ENCODE peak calls at places on chromosome 18, in six cellular contexts. One of them, this sample, is unnamed.

GRCh38 chr18:3453540-3454364 is 3.8 kb downstream of the TGIF1 start:
- DNase-seq in spleen: peak; percentile 79
- DNase-seq in stomach: peak; percentile 41
- DNase-seq in suprapubic skin: peak; percentile 85
- DNase-seq in K562: no peak
- DNase-seq in GM23338: peak; percentile 59
- DNase-seq in this sample: peak; percentile 55

GRCh38 chr18:64240301-64240700 is 91.4 kb upstream of the LINC00305 start:
- DNase-seq in GM23338: no peak
- DNase-seq in stomach: no peak
- DNase-seq in K562: no peak
- DNase-seq in spleen: no peak
- DNase-seq in suprapubic skin: no peak
- DNase-seq in this sample: no peak

GRCh38 chr18:78980279-78980771 is 707 bp downstream of the SALL3 start:
- DNase-seq in GM23338: peak; percentile 52
- DNase-seq in stomach: no peak
- DNase-seq in suprapubic skin: no peak
- DNase-seq in K562: no peak
- DNase-seq in spleen: no peak
- DNase-seq in this sample: no peak

GRCh38 chr18:59143441-59143840 is 3.8 kb downstream of the SEC11C start:
- DNase-seq in stomach: no peak
- DNase-seq in suprapubic skin: no peak
- DNase-seq in spleen: no peak
- DNase-seq in K562: no peak
- DNase-seq in GM23338: no peak
- DNase-seq in this sample: no peak

GRCh38 chr18:41517142-41517541 is 437.9 kb upstream of the PIK3C3 start:
- DNase-seq in spleen: no peak
- DNase-seq in stomach: no peak
- DNase-seq in GM23338: no peak
- DNase-seq in K562: no peak
- DNase-seq in suprapubic skin: no peak
- DNase-seq in this sample: no peak

GRCh38 chr18:56314396-56314795 is 324.0 kb downstream of the TXNL1 start:
- DNase-seq in stomach: no peak
- DNase-seq in spleen: no peak
- DNase-seq in K562: no peak
- DNase-seq in suprapubic skin: no peak
- DNase-seq in GM23338: no peak
- DNase-seq in this sample: no peak

GRCh38 chr18:9714832-9715343 is 6.8 kb downstream of the RAB31 start:
- DNase-seq in stomach: no peak
- DNase-seq in GM23338: no peak
- DNase-seq in K562: no peak
- DNase-seq in spleen: no peak
- DNase-seq in suprapubic skin: no peak
- DNase-seq in this sample: no peak

GRCh38 chr18:7754725-7755181 is 187.6 kb downstream of the PTPRM start:
- DNase-seq in GM23338: no peak
- DNase-seq in K562: no peak
- DNase-seq in stomach: no peak
- DNase-seq in suprapubic skin: no peak
- DNase-seq in spleen: no peak
- DNase-seq in this sample: no peak

GRCh38 chr18:8711736-8712135 is 6.4 kb downstream of the MTCL1 start:
- DNase-seq in spleen: no peak
- DNase-seq in stomach: no peak
- DNase-seq in suprapubic skin: no peak
- DNase-seq in K562: no peak
- DNase-seq in GM23338: no peak
- DNase-seq in this sample: no peak

GRCh38 chr18:43917487-43917886 is 640.2 kb upstream of the SYT4 start:
- DNase-seq in spleen: no peak
- DNase-seq in GM23338: no peak
- DNase-seq in stomach: no peak
- DNase-seq in suprapubic skin: no peak
- DNase-seq in K562: no peak
- DNase-seq in this sample: no peak

GRCh38 chr18:73245345-73245744 is 377.6 kb upstream of the NETO1 start:
- DNase-seq in K562: no peak
- DNase-seq in suprapubic skin: no peak
- DNase-seq in spleen: no peak
- DNase-seq in stomach: no peak
- DNase-seq in GM23338: peak; percentile 83
- DNase-seq in this sample: no peak

GRCh38 chr18:36372902-36373301 is 75.4 kb downstream of the FHOD3 start:
- DNase-seq in spleen: no peak
- DNase-seq in K562: no peak
- DNase-seq in stomach: no peak
- DNase-seq in suprapubic skin: no peak
- DNase-seq in GM23338: no peak
- DNase-seq in this sample: no peak

GRCh38 chr18:9020221-9020620 is 82.3 kb upstream of the NDUFV2 start:
- DNase-seq in K562: no peak
- DNase-seq in stomach: no peak
- DNase-seq in suprapubic skin: no peak
- DNase-seq in GM23338: no peak
- DNase-seq in spleen: no peak
- DNase-seq in this sample: no peak

GRCh38 chr18:10329116-10329515 is 125.3 kb upstream of the APCDD1 start:
- DNase-seq in GM23338: no peak
- DNase-seq in K562: no peak
- DNase-seq in stomach: no peak
- DNase-seq in spleen: no peak
- DNase-seq in suprapubic skin: no peak
- DNase-seq in this sample: no peak

GRCh38 chr18:24421831-24422230 is 4.6 kb upstream of the IMPACT start:
- DNase-seq in suprapubic skin: no peak
- DNase-seq in spleen: no peak
- DNase-seq in K562: no peak
- DNase-seq in stomach: no peak
- DNase-seq in GM23338: no peak
- DNase-seq in this sample: no peak

GRCh38 chr18:23274638-23275482 is 139.6 kb downstream of the CABLES1 start:
- DNase-seq in K562: no peak
- DNase-seq in stomach: no peak
- DNase-seq in suprapubic skin: no peak
- DNase-seq in spleen: no peak
- DNase-seq in GM23338: no peak
- DNase-seq in this sample: no peak

GRCh38 chr18:46461993-46462392 is 195.0 kb downstream of the LOXHD1 start:
- DNase-seq in spleen: peak; percentile 38
- DNase-seq in K562: no peak
- DNase-seq in GM23338: no peak
- DNase-seq in suprapubic skin: no peak
- DNase-seq in stomach: no peak
- DNase-seq in this sample: no peak

GRCh38 chr18:46456691-46457090 is 200.3 kb downstream of the LOXHD1 start:
- DNase-seq in GM23338: no peak
- DNase-seq in stomach: no peak
- DNase-seq in K562: no peak
- DNase-seq in suprapubic skin: no peak
- DNase-seq in spleen: peak; percentile 62
- DNase-seq in this sample: no peak

GRCh38 chr18:46459789-46460455 is 197.1 kb downstream of the LOXHD1 start:
- DNase-seq in GM23338: no peak
- DNase-seq in spleen: peak; percentile 67
- DNase-seq in K562: no peak
- DNase-seq in stomach: no peak
- DNase-seq in suprapubic skin: no peak
- DNase-seq in this sample: no peak

GRCh38 chr18:46460754-46461153 is 196.3 kb downstream of the LOXHD1 start:
- DNase-seq in suprapubic skin: no peak
- DNase-seq in spleen: peak; percentile 19
- DNase-seq in stomach: no peak
- DNase-seq in GM23338: no peak
- DNase-seq in K562: no peak
- DNase-seq in this sample: no peak

DNA sequence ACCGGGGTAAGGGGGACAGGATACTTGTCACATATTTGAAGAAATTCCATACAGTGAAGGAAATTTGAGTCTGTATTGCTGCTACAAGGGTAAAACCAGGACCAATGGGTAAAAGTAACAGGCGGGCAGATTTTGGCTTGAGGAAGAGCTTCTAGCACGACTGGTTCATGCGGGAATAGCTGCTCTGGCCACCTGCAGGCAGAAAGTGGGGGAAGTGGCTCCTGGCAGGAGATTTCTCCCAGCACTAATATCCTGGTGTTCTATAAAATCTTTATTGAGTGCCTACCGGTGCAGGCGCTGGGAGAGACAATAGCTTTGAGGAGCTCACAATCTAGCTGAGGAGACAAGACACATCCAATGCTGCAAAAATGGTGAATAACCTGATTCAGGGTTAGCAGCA is 198.5 kb downstream of the LOXHD1 start:
- DNase-seq in stomach: no peak
- DNase-seq in suprapubic skin: no peak
- DNase-seq in K562: no peak
- DNase-seq in spleen: peak; percentile 7
- DNase-seq in GM23338: peak; percentile 27
- DNase-seq in this sample: no peak
- TF ChIP-seq POLR2AphosphoS5 in stomach: no peak
- TF ChIP-seq POLR2AphosphoS5 in suprapubic skin: no peak
- TF ChIP-seq POLR2AphosphoS5 in K562: no peak
- TF ChIP-seq POLR2AphosphoS5 in spleen: no peak
- TF ChIP-seq POLR2AphosphoS5 in GM23338: no peak
- TF ChIP-seq POLR2AphosphoS5 in this sample: no peak

GRCh38 chr18:966095-967036 is 61.7 kb downstream of the ADCYAP1 start:
- DNase-seq in spleen: no peak
- DNase-seq in suprapubic skin: no peak
- DNase-seq in stomach: no peak
- DNase-seq in K562: no peak
- DNase-seq in GM23338: no peak
- DNase-seq in this sample: no peak

GRCh38 chr18:959854-960253 is 55.2 kb downstream of the ADCYAP1 start:
- DNase-seq in GM23338: no peak
- DNase-seq in stomach: no peak
- DNase-seq in suprapubic skin: no peak
- DNase-seq in spleen: no peak
- DNase-seq in K562: no peak
- DNase-seq in this sample: no peak

GRCh38 chr18:957829-958228 is 53.2 kb downstream of the ADCYAP1 start:
- DNase-seq in suprapubic skin: no peak
- DNase-seq in spleen: no peak
- DNase-seq in stomach: no peak
- DNase-seq in K562: no peak
- DNase-seq in GM23338: no peak
- DNase-seq in this sample: no peak

GRCh38 chr18:963276-963675 is 58.6 kb downstream of the ADCYAP1 start:
- DNase-seq in suprapubic skin: no peak
- DNase-seq in stomach: no peak
- DNase-seq in GM23338: no peak
- DNase-seq in K562: no peak
- DNase-seq in spleen: no peak
- DNase-seq in this sample: no peak

GRCh38 chr18:961644-962355 is 57.1 kb downstream of the ADCYAP1 start:
- DNase-seq in spleen: no peak
- DNase-seq in K562: peak; percentile 62
- DNase-seq in GM23338: peak; percentile 75
- DNase-seq in stomach: no peak
- DNase-seq in suprapubic skin: no peak
- DNase-seq in this sample: peak; percentile 29
- H3K4me3 ChIP-seq in spleen: peak overlapping the region; percentile 48
- H3K4me3 ChIP-seq in K562: peak overlapping the region; percentile 38
- H3K4me3 ChIP-seq in GM23338: peak overlapping the region; percentile 38
- H3K4me3 ChIP-seq in stomach: peak overlapping the region; percentile 23
- H3K4me3 ChIP-seq in suprapubic skin: peak overlapping the region; percentile 39
- H3K4me3 ChIP-seq in this sample: no peak overlapping the region

GRCh38 chr18:26453370-26454030 is 94.9 kb downstream of the KCTD1 start:
- DNase-seq in K562: no peak
- DNase-seq in stomach: no peak
- DNase-seq in GM23338: no peak
- DNase-seq in spleen: no peak
- DNase-seq in suprapubic skin: no peak
- DNase-seq in this sample: no peak

GRCh38 chr18:26456070-26456491 is 92.3 kb downstream of the KCTD1 start:
- DNase-seq in suprapubic skin: no peak
- DNase-seq in spleen: no peak
- DNase-seq in GM23338: no peak
- DNase-seq in stomach: no peak
- DNase-seq in K562: no peak
- DNase-seq in this sample: no peak

GRCh38 chr18:26454192-26454591 is 94.2 kb downstream of the KCTD1 start:
- DNase-seq in GM23338: no peak
- DNase-seq in stomach: no peak
- DNase-seq in suprapubic skin: no peak
- DNase-seq in spleen: no peak
- DNase-seq in K562: no peak
- DNase-seq in this sample: no peak

GRCh38 chr18:26455639-26456038 is 92.7 kb downstream of the KCTD1 start:
- DNase-seq in GM23338: no peak
- DNase-seq in K562: no peak
- DNase-seq in suprapubic skin: no peak
- DNase-seq in stomach: no peak
- DNase-seq in spleen: no peak
- DNase-seq in this sample: no peak

GRCh38 chr18:26454616-26455015 is 93.7 kb downstream of the KCTD1 start:
- DNase-seq in suprapubic skin: no peak
- DNase-seq in K562: no peak
- DNase-seq in spleen: no peak
- DNase-seq in stomach: no peak
- DNase-seq in GM23338: no peak
- DNase-seq in this sample: no peak
- TF ChIP-seq CTCF in suprapubic skin: no peak
- TF ChIP-seq CTCF in K562: no peak
- TF ChIP-seq CTCF in spleen: no peak
- TF ChIP-seq CTCF in stomach: no peak
- TF ChIP-seq CTCF in GM23338: no peak
- TF ChIP-seq CTCF in this sample: no peak

DNA sequence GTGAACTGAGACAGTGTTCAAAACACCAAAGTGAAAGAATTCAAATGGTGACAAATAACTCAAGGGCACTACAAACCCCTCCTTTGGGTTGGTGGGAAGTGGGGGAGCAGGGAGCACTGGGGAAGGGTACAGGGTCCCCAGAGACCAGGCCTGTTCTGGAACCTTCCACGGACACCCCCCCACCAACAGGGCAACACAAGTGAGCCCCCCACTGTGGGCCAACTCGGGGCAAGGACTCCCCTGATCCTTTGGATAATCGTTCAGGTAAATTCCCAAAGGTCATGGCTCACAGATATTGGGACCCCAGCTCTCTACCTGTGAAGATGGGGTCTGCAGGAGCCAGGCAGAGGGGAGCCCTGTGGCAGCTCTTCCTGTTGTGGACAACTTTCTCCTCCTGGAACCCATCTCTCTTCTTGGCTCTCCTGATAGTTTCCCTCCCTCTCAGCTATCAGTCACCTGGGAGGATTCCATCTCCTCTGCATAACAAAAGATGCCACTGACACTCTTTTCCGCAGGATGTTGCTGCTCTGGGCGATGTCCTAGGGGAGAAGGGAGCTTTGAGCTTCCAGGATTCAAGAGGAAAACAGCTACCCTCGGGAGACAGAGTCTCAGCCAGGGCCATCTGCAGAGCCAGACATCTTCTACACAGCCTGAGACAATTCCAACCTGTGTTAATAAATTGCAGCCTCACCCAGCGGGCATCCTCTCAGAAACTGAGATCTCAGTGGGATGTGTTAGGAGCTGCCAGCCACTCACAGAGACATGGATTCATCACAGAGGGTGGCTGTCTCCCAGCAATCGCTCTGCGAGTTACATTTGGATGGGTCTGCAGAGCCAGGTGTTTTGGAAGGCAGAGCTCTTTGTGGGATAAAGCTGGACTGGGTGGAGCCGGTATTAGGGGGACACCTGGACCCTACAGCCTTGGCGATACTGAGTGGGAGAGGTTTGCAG is 35.4 kb downstream of the MBP start:
- DNase-seq in K562: no peak
- DNase-seq in spleen: no peak
- DNase-seq in suprapubic skin: peak; percentile 61
- DNase-seq in stomach: no peak
- DNase-seq in GM23338: peak; percentile 87
- DNase-seq in this sample: no peak
- TF ChIP-seq POLR2AphosphoS5 in K562: no peak
- TF ChIP-seq POLR2AphosphoS5 in spleen: no peak
- TF ChIP-seq POLR2AphosphoS5 in suprapubic skin: no peak
- TF ChIP-seq POLR2AphosphoS5 in stomach: no peak
- TF ChIP-seq POLR2AphosphoS5 in GM23338: peak; percentile 40
- TF ChIP-seq POLR2AphosphoS5 in this sample: no peak

This sample was measured in transverse colon.